ENCODE peak calls at places on chromosomes 1 and 21, in ten cellular contexts. T, Z, K, L, F, O, M, U, P and C are unnamed samples.

GRCh38 chr1:181141431-181141910 is 53.0 kb downstream of the IER5 start:
- DNase-seq in T (no peak), Z (no peak), K (no peak), L (no peak), F (peak), O (no peak), M (peak), U (peak), P (no peak), C (no peak)

GRCh38 chr1:155179107-155180031 is 5.7 kb downstream of the TRIM46 start:
- DNase-seq in T (peak), Z (no peak), K (no peak), L (no peak), F (no peak), O (no peak), M (peak), U (peak), P (no peak), C (peak)

GRCh38 chr1:100038401-100039306 is 68.9 kb downstream of the SLC35A3 start:
- DNase-seq in T (peak), Z (peak), K (peak), L (peak), F (peak), O (no peak), M (peak), U (peak), P (peak), C (peak)

GRCh38 chr21:41881051-41881450 is 1.9 kb upstream of the PRDM15 start:
- DNase-seq in T (no peak), Z (no peak), K (no peak), L (no peak), F (no peak), O (no peak), M (no peak), U (no peak), P (no peak), C (no peak)

GRCh38 chr1:19505694-19506457 is 20.5 kb upstream of the CAPZB start:
- DNase-seq in T (no peak), Z (peak), K (no peak), L (peak), F (no peak), O (no peak), M (no peak), U (no peak), P (no peak), C (no peak)

GRCh38 chr21:41962425-41962966 is 8.7 kb upstream of the C2CD2 start:
- DNase-seq in T (no peak), Z (no peak), K (no peak), L (no peak), F (no peak), O (no peak), M (no peak), U (no peak), P (no peak), C (no peak)

GRCh38 chr1:178371236-178371635 is 125.5 kb downstream of the CLEC20A start:
- DNase-seq in T (no peak), Z (no peak), K (no peak), L (peak), F (peak), O (no peak), M (no peak), U (no peak), P (no peak), C (no peak)

GRCh38 chr1:54640361-54640760 is 1.2 kb upstream of the MROH7 start:
- DNase-seq in T (no peak), Z (no peak), K (no peak), L (no peak), F (no peak), O (no peak), M (no peak), U (no peak), P (no peak), C (no peak)

GRCh38 chr1:93446837-93447451 is 974 bp upstream of the FNBP1L start:
- DNase-seq in T (peak), Z (peak), K (peak), L (no peak), F (no peak), O (peak), M (no peak), U (peak), P (peak), C (peak)

GRCh38 chr21:38310619-38311018 is 53.8 kb downstream of the KCNJ15 start:
- DNase-seq in T (no peak), Z (no peak), K (no peak), L (no peak), F (peak), O (no peak), M (no peak), U (no peak), P (no peak), C (no peak)

GRCh38 chr1:156493154-156493631 is 7.4 kb downstream of the MEF2D start:
- DNase-seq in T (no peak), Z (no peak), K (peak), L (no peak), F (no peak), O (no peak), M (no peak), U (peak), P (peak), C (no peak)

GRCh38 chr1:33254536-33254935 is 1.8 kb upstream of the ZNF362 start:
- DNase-seq in T (no peak), Z (no peak), K (no peak), L (no peak), F (no peak), O (no peak), M (no peak), U (no peak), P (no peak), C (no peak)

GRCh38 chr1:28986296-28986910 is 72.0 kb downstream of the EPB41 start:
- DNase-seq in T (no peak), Z (no peak), K (no peak), L (no peak), F (no peak), O (no peak), M (no peak), U (no peak), P (no peak), C (no peak)

GRCh38 chr1:6102227-6102845 is 56.6 kb downstream of the KCNAB2 start:
- DNase-seq in T (peak), Z (no peak), K (no peak), L (no peak), F (no peak), O (no peak), M (peak), U (no peak), P (no peak), C (peak)

GRCh38 chr1:57620589-57620988 is 196.7 kb upstream of the DAB1 start:
- DNase-seq in T (no peak), Z (peak), K (no peak), L (no peak), F (no peak), O (no peak), M (no peak), U (no peak), P (no peak), C (no peak)

GRCh38 chr1:147853391-147853790 is 49.2 kb upstream of the GJA8 start:
- DNase-seq in T (no peak), Z (no peak), K (no peak), L (no peak), F (peak), O (no peak), M (no peak), U (no peak), P (no peak), C (no peak)

DNA sequence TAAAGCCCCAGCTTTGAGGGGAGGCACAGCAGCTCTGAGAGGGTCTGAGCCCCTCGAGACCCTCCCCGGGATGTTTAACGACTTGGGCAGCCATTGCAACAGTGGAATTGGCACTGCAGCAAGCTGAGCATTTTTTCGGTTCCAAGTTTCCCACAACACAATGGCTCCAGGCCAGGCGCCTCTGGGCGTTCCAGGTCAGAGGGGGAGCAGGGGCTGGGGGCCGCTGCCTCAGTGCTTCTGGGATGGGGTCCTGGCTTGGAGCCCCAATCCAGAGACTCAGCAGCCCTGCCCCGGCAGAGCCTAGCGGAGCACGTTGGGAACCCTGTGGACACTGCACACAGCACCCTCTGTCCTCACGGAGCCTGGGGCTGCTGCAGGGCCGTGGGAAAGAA is 50.0 kb downstream of the COL18A1 start:
- DNase-seq in T (no peak), Z (no peak), K (no peak), L (no peak), F (no peak), O (no peak), M (no peak), U (no peak), P (no peak), C (peak)
- H3K27ac ChIP-seq in T (peak), Z (peak), K (peak), L (no peak), F (peak), O (no peak), M (peak), U (no peak), P (peak), C (peak)

DNA sequence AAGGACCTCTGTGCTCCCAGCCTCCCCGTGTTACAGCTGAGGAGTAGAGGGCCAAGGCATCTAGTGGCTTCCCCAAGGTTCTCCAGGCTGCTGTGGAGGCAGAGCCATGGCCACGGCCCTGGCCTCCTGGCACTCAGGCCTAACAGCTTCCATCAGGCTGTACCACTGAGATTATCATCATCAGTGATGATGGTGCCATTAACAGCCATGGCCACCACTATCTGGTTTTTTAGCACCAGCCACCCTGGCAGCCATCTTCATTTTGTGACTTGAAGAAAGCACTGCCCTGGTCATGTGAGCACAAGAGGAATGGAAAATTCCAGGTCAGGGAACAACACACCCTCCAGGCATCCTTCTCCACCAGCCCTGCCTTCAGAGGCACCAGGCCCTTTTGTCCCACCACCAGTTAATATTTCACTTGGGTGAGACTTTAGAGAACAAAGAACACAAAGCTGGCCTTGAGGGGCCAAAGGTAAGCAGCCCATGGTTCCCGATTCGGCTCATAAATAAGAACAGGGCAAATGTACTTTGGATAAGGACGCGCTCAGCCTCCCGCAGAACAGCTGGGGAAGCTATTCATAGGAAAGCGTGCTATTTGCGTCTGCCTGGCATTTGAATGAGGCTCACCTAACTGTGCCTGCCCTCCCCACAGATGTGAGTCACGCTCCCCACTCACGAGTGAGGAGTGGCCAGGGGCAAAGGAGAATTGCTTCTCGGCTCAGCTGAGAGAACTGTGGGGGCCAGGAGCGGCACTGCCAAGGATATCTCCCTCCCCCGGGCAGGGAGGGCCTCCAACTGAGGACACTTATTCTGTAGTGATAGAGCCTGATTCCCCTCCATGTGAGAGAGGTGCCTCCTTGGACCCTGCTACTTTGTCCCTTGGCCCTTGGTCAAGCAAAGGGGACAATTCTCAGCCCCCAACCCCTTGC is 95.6 kb downstream of the CD58 start:
- DNase-seq in T (peak), Z (peak), K (no peak), L (no peak), F (no peak), O (no peak), M (no peak), U (peak), P (no peak), C (no peak)
- TF ChIP-seq POLR2A in T (peak), Z (no peak), K (no peak), L (no peak), F (no peak), O (no peak), M (no peak), U (no peak), P (no peak), C (no peak)

DNA sequence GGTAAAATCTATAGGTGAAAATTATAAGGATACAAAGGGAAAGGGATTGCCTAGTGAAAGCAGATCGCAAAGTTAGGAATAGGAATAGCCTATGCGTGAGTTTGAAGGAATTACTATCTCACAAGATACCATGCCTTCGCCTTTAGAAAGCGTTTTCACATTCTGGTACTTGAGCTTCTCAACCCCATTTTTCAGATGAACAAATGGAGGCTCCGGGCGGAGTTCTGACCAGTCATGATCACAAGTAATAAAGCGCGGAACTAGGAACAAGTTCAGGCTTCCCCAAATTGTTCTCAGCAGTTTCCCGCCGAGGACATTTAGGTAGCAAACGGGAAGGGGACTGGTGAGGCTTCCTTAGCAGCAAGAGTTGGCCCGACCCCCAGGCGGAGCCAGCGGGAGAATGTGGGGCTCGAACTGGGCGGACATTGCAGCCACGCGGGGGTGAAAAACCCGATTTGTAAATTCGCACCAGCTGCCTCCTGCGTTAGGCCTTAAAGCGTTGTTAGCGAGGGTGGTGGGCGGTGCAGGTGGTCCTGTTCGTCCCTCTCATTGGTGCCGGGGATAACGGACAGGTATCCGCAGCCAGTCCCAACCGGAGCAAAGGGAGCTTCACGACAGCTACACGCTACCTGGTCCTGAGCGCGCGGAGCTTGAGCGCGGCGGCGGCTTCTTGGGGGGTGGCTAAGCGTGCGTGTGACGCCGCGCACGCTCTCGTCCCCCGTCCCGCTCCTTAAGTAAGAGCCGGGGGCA is 15.4 kb downstream of the SEMA6C start:
- DNase-seq in T (peak), Z (peak), K (peak), L (peak), F (peak), O (no peak), M (peak), U (peak), P (peak), C (peak)
- H3K4me3 ChIP-seq in T (peak), Z (peak), K (peak), L (peak), F (no peak), O (no peak), M (peak), U (peak), P (peak), C (peak)

GRCh38 chr21:43772368-43772870 is 3.7 kb downstream of the CSTB start:
- DNase-seq in T (no peak), Z (no peak), K (no peak), L (no peak), F (no peak), O (no peak), M (no peak), U (no peak), P (no peak), C (no peak)
- H3K27ac ChIP-seq in T (no peak), Z (no peak), K (no peak), L (no peak), F (no peak), O (no peak), M (no peak), U (no peak), P (no peak), C (peak)

DNA sequence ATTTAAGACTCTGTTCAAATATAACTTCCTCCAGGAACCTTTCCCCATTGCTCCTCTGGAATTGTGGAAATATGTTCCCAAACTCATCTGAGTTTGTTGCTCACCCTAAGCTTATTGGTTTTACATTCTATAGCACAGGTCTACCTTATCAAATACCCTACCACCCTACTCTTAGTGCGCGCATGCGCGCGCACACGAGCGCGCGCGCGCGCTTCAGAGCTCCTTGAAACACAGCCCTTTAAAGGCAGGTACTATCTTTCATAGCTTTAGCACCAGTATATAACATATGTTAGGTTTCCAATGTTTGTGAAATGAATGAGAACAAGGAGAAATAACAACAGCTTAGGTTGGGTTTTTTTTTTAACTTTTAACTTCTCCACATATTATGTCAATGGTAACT is 3.5 kb downstream of the IPP start:
- DNase-seq in T (no peak), Z (no peak), K (no peak), L (no peak), F (no peak), O (no peak), M (no peak), U (no peak), P (no peak), C (peak)
- TF ChIP-seq POLR2A in T (no peak), Z (no peak), K (no peak), L (no peak), F (no peak), O (no peak), M (no peak), U (no peak), P (no peak), C (no peak)

GRCh38 chr1:48841945-48842344 is 65.3 kb upstream of the BEND5 start:
- DNase-seq in T (no peak), Z (no peak), K (no peak), L (no peak), F (no peak), O (no peak), M (no peak), U (no peak), P (no peak), C (no peak)
- H3K4me3 ChIP-seq in T (no peak), Z (no peak), K (no peak), L (no peak), F (no peak), O (no peak), M (no peak), U (no peak), P (no peak), C (no peak)